ENCODE peak calls at places on chromosomes 3 and 15, in eight cellular contexts. L is body of pancreas, O is suprapubic skin, W is neural crest cell, M is AG09319, J is cardiac fibroblast, U is A549, D is kidney epithelial cell. Q is an unnamed sample.

GRCh38 chr3:66427951-66428350 is 72.9 kb downstream of the LRIG1 start:
- DNase-seq in L (no peak), O (no peak), W (no peak), M (no peak), J (no peak), U (no peak), D (no peak), Q (no peak)

GRCh38 chr3:150870406-150870805 is 34.8 kb downstream of the MINDY4B start:
- DNase-seq in L (no peak), O (no peak), W (no peak), M (no peak), J (peak; percentile 61), U (no peak), D (peak; percentile 41), Q (no peak)

GRCh38 chr3:189588061-189588817 is 43.0 kb upstream of the TP63 start:
- DNase-seq in L (no peak), O (no peak), W (no peak), M (peak; percentile 10), J (peak; percentile 95), U (peak; percentile 1), D (no peak), Q (no peak)

GRCh38 chr15:81297147-81297572 is 26.8 kb downstream of the STARD5 start:
- DNase-seq in L (no peak), O (peak; percentile 68), W (no peak), M (no peak), J (peak; percentile 55), U (no peak), D (peak; percentile 42), Q (no peak)

GRCh38 chr3:170021083-170021482 is 16.7 kb upstream of the GPR160 start:
- DNase-seq in L (no peak), O (no peak), W (no peak), M (no peak), J (no peak), U (no peak), D (no peak), Q (no peak)

GRCh38 chr15:61923173-61923572 is 137.1 kb downstream of the VPS13C start:
- DNase-seq in L (no peak), O (no peak), W (no peak), M (no peak), J (no peak), U (no peak), D (no peak), Q (no peak)

GRCh38 chr3:9676780-9677179 is 26.9 kb upstream of the CPNE9 start:
- DNase-seq in L (no peak), O (no peak), W (no peak), M (no peak), J (peak; percentile 32), U (no peak), D (no peak), Q (no peak)

GRCh38 chr3:141336672-141337522 is 31.4 kb upstream of the ZBTB38 start:
- DNase-seq in L (peak; percentile 14), O (no peak), W (no peak), M (peak; percentile 15), J (peak; percentile 97), U (no peak), D (peak; percentile 84), Q (no peak)

GRCh38 chr3:38620236-38620635 is 29.3 kb downstream of the SCN5A start:
- DNase-seq in L (no peak), O (no peak), W (no peak), M (no peak), J (peak; percentile 8), U (no peak), D (no peak), Q (no peak)

GRCh38 chr3:187994221-187995085 is 159.5 kb upstream of the LPP start:
- DNase-seq in L (no peak), O (no peak), W (no peak), M (no peak), J (peak; percentile 61), U (no peak), D (no peak), Q (no peak)

GRCh38 chr3:172666873-172667694 is 43.8 kb downstream of the NCEH1 start:
- DNase-seq in L (peak; percentile 88), O (peak; percentile 84), W (peak; percentile 80), M (peak; percentile 56), J (peak; percentile 89), U (peak; percentile 61), D (no peak), Q (peak; percentile 67)

GRCh38 chr15:85457392-85457968 is 77.1 kb downstream of the AKAP13 start:
- DNase-seq in L (no peak), O (no peak), W (no peak), M (no peak), J (no peak), U (no peak), D (no peak), Q (no peak)

GRCh38 chr3:94137377-94137776 is 74.5 kb downstream of the NSUN3 start:
- DNase-seq in L (peak; percentile 3), O (no peak), W (no peak), M (no peak), J (no peak), U (no peak), D (no peak), Q (no peak)

GRCh38 chr15:67164401-67164791 is 90.1 kb downstream of the AAGAB start:
- DNase-seq in L (no peak), O (no peak), W (no peak), M (no peak), J (peak; percentile 61), U (no peak), D (no peak), Q (no peak)

DNA sequence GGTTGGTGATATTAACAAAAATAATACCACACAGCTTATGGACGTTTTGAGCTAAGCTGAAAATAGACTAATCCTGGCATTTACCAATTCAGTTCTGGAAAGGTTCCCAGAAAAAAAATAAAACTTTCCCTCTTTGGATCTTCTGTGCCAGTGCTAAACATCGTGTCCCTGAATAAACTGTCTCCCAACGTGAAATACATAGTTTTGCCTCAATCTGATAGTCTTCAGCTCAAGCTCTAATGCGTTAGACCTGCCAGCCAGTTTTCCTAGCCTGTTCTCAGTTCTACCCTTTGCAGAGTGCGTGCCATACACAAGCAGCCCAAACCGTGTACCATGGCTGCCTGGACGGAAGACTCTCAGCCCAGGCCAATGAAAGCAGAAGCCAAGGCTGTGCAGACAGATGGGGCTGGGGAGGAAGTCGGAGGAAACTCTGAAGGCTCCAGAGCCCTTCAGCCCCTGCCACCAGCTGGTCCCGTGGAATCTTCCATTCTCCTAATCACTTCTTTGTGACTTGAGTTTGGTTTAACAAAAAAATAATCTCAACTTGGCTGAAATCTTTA is 11.4 kb upstream of the OCA2 start:
- DNase-seq in L (no peak), O (peak; percentile 22), W (no peak), M (no peak), J (no peak), U (no peak), D (no peak), Q (no peak)
- TF ChIP-seq CTCF in L (no peak), O (no peak), W (no peak), M (no peak), J (no peak), U (no peak), D (no peak), Q (no peak)

GRCh38 chr3:63662500-63662899 is 10.0 kb downstream of the SNTN start:
- DNase-seq in L (no peak), O (no peak), W (no peak), M (no peak), J (peak; percentile 44), U (no peak), D (no peak), Q (no peak)
- TF ChIP-seq CTCF in L (no peak), O (no peak), W (no peak), M (peak; percentile 9), J (no peak), U (no peak), D (no peak), Q (no peak)

GRCh38 chr15:26974120-26974780 is 3.3 kb downstream of the GABRG3 start:
- DNase-seq in L (no peak), O (no peak), W (no peak), M (no peak), J (peak; percentile 15), U (peak; percentile 35), D (peak; percentile 1), Q (no peak)
- TF ChIP-seq CTCF in L (no peak), O (no peak), W (peak; percentile 72), M (peak; percentile 27), J (no peak), U (peak; percentile 52), D (peak; percentile 62), Q (peak; percentile 27)

DNA sequence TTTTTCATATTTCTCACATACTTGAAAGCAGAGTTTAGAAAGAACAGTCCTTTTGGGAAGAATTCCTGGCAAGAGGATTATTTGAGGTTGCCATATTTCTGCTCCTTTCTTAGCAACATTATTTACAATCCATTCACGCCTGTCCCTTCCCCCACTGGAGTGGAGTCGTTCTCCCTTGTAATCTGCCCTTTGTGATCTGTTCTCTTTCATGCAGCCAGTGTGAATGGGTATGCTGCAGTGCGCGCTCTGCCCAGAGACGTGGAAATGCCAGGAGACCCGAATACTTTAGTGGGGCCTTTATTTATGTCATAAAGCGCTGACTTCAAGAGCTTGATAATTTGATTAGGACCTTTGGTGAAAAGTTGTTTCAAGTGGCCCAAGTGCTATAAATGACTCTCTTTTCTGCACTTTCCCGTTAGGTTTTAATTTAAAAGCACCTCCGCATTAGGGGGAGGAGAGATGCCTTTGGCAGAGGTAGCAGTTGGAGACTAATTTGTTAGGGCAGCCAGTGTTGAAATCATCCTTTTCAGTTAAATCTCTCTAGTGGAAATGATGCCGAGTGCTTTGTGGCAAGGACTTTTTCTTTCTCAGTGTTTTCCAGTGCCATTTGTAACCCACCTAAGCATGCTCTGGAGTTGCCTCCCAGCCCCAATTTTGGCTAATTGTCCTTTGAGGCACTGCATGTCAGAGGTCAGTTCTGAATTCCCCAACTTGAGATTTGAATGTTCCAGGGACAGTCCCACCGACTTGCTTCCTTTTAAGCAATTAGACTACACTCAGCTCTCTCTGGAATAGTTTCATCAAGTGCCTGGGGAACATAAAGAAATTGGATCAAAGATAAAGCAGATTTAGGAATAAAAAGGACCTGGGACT is 52.5 kb downstream of the PSMD6 start:
- DNase-seq in L (peak; percentile 46), O (no peak), W (peak; percentile 26), M (no peak), J (no peak), U (no peak), D (no peak), Q (no peak)
- TF ChIP-seq CTCF in L (no peak), O (no peak), W (no peak), M (no peak), J (no peak), U (no peak), D (no peak), Q (no peak)

DNA sequence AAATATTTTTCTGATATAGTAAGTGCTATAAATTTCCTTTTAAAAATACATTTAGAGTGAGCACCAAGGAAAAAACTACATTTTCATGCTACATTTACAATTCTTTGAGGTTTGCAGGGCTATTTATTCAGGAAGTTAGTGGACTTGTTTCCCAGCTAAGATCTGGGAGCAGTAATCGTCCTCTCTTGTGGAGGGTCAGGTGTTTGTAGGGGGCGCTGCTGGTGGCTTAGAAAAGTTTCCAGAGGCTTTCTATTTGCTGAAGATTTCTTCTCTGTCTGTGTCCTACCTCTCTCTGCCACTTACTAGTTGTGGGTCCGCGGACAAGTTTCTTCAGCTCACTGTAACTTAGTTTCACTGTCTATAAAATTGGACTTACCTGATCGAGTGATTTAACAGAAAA is 163.9 kb downstream of the PEX5L start:
- DNase-seq in L (no peak), O (no peak), W (no peak), M (no peak), J (no peak), U (no peak), D (no peak), Q (no peak)
- TF ChIP-seq CTCF in L (no peak), O (no peak), W (no peak), M (no peak), J (no peak), U (no peak), D (no peak), Q (no peak)

Q was measured in breast epithelium.